ENCODE peak calls at places on chromosome 16, in five cellular contexts. F is activated CD4-positive, alpha-beta T cell treated with anti-CD3 and anti-CD28 coated beads for 24 hours; B is left cardiac atrium; Y is iris pigment epithelial cell; N is stimulated activated CD4-positive, alpha-beta T cell treated with anti-CD3 and anti-CD28 coated beads, Interleukin-1b, Interleukin-23, amount 100 ng/mL, for 24 hours. P is an unnamed sample.

GRCh38 chr16:80300456-80300855 is 240.3 kb upstream of the DYNLRB2 start:
- DNase-seq in F (no peak), N (no peak), B (no peak), Y (no peak), P (no peak)

GRCh38 chr16:8589293-8590160 is 784 bp downstream of the TMEM114 start:
- DNase-seq in Y (no peak), B (no peak), F (no peak), N (no peak), P (no peak)

GRCh38 chr16:19885456-19886060 is 910 bp upstream of the GPRC5B start:
- DNase-seq in N (no peak), F (no peak), Y (no peak), B (peak; percentile 31), P (no peak)

GRCh38 chr16:83835972-83836566 is 28.3 kb downstream of the HSBP1 start:
- DNase-seq in F (no peak), B (no peak), N (no peak), Y (peak; percentile 90), P (no peak)

GRCh38 chr16:73025111-73025505 is 22.8 kb downstream of the ZFHX3 start:
- DNase-seq in F (no peak), N (no peak), Y (no peak), B (peak; percentile 48), P (no peak)

GRCh38 chr16:89038811-89039735 is 54.6 kb upstream of the ACSF3 start:
- DNase-seq in F (no peak), N (no peak), Y (no peak), B (no peak), P (no peak)

GRCh38 chr16:81437860-81438259 is 6.7 kb upstream of the CMIP start:
- DNase-seq in F (no peak), N (no peak), B (no peak), Y (no peak), P (no peak)

GRCh38 chr16:82259731-82260130 is 89.7 kb upstream of the MPHOSPH6 start:
- DNase-seq in N (no peak), B (no peak), Y (no peak), F (no peak), P (no peak)

GRCh38 chr16:66629856-66630255 is 25.4 kb downstream of the CMTM3 start:
- DNase-seq in F (no peak), B (no peak), Y (no peak), N (no peak), P (no peak)

P was measured in omental fat pad.